ENCODE peak calls at places on chromosomes 12 and 14, in ten cellular contexts. O is uterus; G is Karpas-422; R is CD8-positive, alpha-beta T cell; E is upper lobe of right lung; I is pancreas; D is IMR-90; P is HCT116; J is neuronal stem cell; M is sigmoid colon. Z is an unnamed sample.

GRCh38 chr14:94925416-94925815 is 155.5 kb upstream of the GSC start:
- DNase-seq in G (no peak), J (no peak), O (no peak), E (no peak), P (no peak), D (no peak), R (no peak), I (no peak), M (no peak), Z (no peak)

GRCh38 chr12:117367006-117367638 is 5.7 kb upstream of the NOS1 start:
- DNase-seq in O (peak; percentile 24), J (peak; percentile 89), M (peak; percentile 74), P (peak; percentile 69), E (no peak), D (peak; percentile 53), R (peak; percentile 36), I (peak; percentile 84), G (peak; percentile 90), Z (peak; percentile 44)

GRCh38 chr12:129215436-129216025 is 362.3 kb downstream of the GLT1D1 start:
- DNase-seq in O (no peak), P (no peak), G (no peak), M (no peak), J (no peak), E (no peak), D (no peak), R (no peak), I (no peak), Z (no peak)

GRCh38 chr12:109944561-109944960 is 44.5 kb downstream of the TCHP start:
- DNase-seq in P (no peak), O (no peak), R (no peak), G (no peak), J (no peak), I (no peak), D (no peak), M (no peak), E (no peak), Z (no peak)

GRCh38 chr14:88270781-88271180 is 52.3 kb downstream of the KCNK10 start:
- DNase-seq in D (no peak), M (no peak), G (no peak), O (no peak), P (no peak), R (no peak), I (peak; percentile 78), J (no peak), E (no peak), Z (no peak)

GRCh38 chr14:59252772-59253500 is 64.5 kb downstream of the DAAM1 start:
- DNase-seq in R (no peak), M (no peak), I (no peak), E (no peak), J (no peak), P (no peak), D (no peak), G (no peak), O (no peak), Z (no peak)

GRCh38 chr12:82862069-82862841 is 175.5 kb downstream of the TMTC2 start:
- DNase-seq in M (no peak), E (no peak), P (no peak), G (no peak), I (no peak), J (no peak), D (peak; percentile 2), O (no peak), R (no peak), Z (no peak)

GRCh38 chr12:87382959-87383591 is 646.1 kb downstream of the C12orf50 start:
- DNase-seq in J (no peak), E (no peak), I (no peak), O (no peak), D (no peak), P (no peak), M (no peak), G (peak; percentile 51), R (no peak), Z (no peak)

GRCh38 chr14:93959239-93960107 is 16.9 kb downstream of the ASB2 start:
- DNase-seq in I (no peak), G (peak; percentile 80), J (no peak), O (peak; percentile 42), M (no peak), R (peak; percentile 92), E (peak; percentile 78), P (peak; percentile 88), D (peak; percentile 95), Z (peak; percentile 33)

GRCh38 chr12:103924761-103925641 is 5.2 kb upstream of the HSP90B1 start:
- DNase-seq in I (no peak), G (no peak), R (peak; percentile 26), D (peak; percentile 88), M (no peak), P (peak; percentile 39), J (no peak), E (no peak), O (no peak), Z (no peak)

GRCh38 chr12:7354521-7354920 is 50.6 kb downstream of the ACSM4 start:
- DNase-seq in R (no peak), J (no peak), M (no peak), E (no peak), O (no peak), I (no peak), D (no peak), G (no peak), P (no peak), Z (no peak)

GRCh38 chr12:74689929-74690328 is 152.3 kb downstream of the ATXN7L3B start:
- DNase-seq in R (no peak), O (no peak), D (no peak), I (no peak), E (no peak), M (no peak), P (no peak), G (no peak), J (no peak), Z (no peak)

GRCh38 chr12:88723219-88723618 is 142.9 kb upstream of the KITLG start:
- DNase-seq in I (no peak), J (no peak), D (peak; percentile 36), P (no peak), O (no peak), G (no peak), M (no peak), R (no peak), E (no peak), Z (no peak)

GRCh38 chr12:27551172-27551840 is 27.3 kb downstream of the PPFIBP1 start:
- DNase-seq in O (no peak), R (no peak), P (no peak), I (no peak), E (no peak), D (no peak), M (no peak), J (no peak), G (no peak), Z (peak; percentile 67)
- H3K27ac ChIP-seq in O (peak overlapping the region; percentile 70), R (no peak overlapping the region), P (no peak overlapping the region), I (peak overlapping the region; percentile 5), E (peak overlapping the region; percentile 64), D (peak overlapping the region; percentile 9), M (peak overlapping the region; percentile 60), J (no peak overlapping the region), G (no peak overlapping the region), Z (peak overlapping the region; percentile 97)

GRCh38 chr12:31833541-31833840 is 104.7 kb upstream of the AMN1 start:
- DNase-seq in I (no peak), E (no peak), D (no peak), G (no peak), O (no peak), M (no peak), R (no peak), J (no peak), P (no peak), Z (no peak)
- H3K9me3 ChIP-seq in I (no peaks in the 10 kb centered on the region), E (no peaks in the 10 kb centered on the region), D (no peaks in the 10 kb centered on the region), G (no peaks in the 10 kb centered on the region), O (no peaks in the 10 kb centered on the region), M (no peaks in the 10 kb centered on the region), R (peaks cover 3% of the 10 kb centered on the region), J (no peaks in the 10 kb centered on the region), P (peaks cover 4% of the 10 kb centered on the region), Z (peaks cover 2% of the 10 kb centered on the region)

GRCh38 chr14:69634871-69635270 is 23.5 kb downstream of the SUSD6 start:
- DNase-seq in O (no peak), M (no peak), R (no peak), D (no peak), I (no peak), P (no peak), G (no peak), J (no peak), E (no peak), Z (no peak)
- H3K4me1 ChIP-seq in O (peaks cover 14% of the 10 kb centered on the region), M (peaks cover 90% of the 10 kb centered on the region), R (peaks cover 74% of the 10 kb centered on the region), D (peaks cover 57% of the 10 kb centered on the region), I (peaks cover 17% of the 10 kb centered on the region), P (no peaks in the 10 kb centered on the region), G (peaks cover 88% of the 10 kb centered on the region), J (peaks cover 78% of the 10 kb centered on the region), E (peaks cover 96% of the 10 kb centered on the region), Z (peaks cover 47% of the 10 kb centered on the region)

DNA sequence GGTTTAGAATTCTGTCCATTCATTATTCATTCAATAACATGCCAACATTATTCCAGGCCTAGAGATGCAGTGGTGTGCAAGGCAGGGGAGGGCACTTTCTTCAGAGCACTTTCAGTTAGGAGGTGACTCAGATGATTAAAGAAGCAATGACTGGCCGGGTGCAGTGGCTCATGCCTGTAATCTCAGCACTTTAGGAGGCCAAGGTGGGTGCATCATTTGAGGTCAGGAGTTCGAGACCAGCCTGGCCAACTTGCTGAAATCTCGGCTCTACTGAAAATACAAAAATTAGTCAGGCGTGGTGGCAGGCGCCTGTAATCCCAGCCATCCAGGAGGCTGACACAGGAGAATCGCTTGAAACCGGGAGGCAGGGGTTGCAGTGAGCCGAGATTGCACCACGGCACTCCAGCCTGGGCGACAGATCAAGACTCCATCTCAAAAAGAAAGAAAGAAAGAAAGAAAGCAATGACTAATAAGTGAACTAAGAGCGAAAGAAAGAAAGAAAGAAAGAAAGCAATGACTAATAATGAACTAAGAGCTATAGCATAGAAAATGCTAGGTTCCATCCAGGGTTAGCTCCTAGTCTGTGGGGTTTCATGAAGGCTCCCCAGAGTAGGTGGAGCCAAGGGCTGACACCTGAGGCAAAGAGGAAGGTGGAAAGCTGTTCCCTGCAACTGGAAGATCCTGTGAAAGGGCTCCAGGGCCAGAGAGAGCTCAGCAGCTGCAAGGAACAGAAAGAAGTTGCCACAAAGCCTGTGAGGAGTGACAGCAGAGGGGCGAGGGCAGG is 334.5 kb downstream of the CACNA1C start:
- DNase-seq in I (no peak), D (peak; percentile 58), J (no peak), M (no peak), E (no peak), R (no peak), P (no peak), G (no peak), O (no peak), Z (no peak)
- H3K27ac ChIP-seq in I (no peak overlapping the region), D (no peak overlapping the region), J (no peak overlapping the region), M (no peak overlapping the region), E (no peak overlapping the region), R (no peak overlapping the region), P (no peak overlapping the region), G (no peak overlapping the region), O (peak overlapping the region; percentile 89), Z (no peak overlapping the region)

DNA sequence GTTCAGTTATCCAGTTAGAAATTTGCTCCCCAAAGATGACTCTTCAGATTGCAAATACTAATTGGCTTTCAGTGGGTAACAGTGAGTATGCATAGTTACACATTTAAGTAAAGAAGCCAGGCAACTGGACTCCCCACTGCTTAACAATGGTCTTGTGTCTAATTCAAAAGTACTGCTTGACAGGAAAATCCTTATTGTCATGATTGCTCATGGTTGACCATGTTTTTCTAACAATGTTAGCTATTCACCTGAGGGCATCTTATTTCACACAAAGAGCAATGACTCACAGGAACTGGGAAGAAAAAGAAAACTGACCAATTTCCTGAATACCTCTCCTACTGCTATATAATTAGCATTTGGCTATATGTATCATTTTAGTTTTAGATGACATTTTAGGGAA is 33.7 kb upstream of the ALG10B start:
- DNase-seq in I (no peak), R (no peak), J (no peak), D (no peak), E (no peak), O (no peak), P (peak; percentile 84), M (no peak), G (no peak), Z (no peak)
- H3K9me3 ChIP-seq in I (no peaks in the 10 kb centered on the region), R (no peaks in the 10 kb centered on the region), J (no peaks in the 10 kb centered on the region), D (peaks cover 1% of the 10 kb centered on the region), E (no peaks in the 10 kb centered on the region), O (no peaks in the 10 kb centered on the region), P (no peaks in the 10 kb centered on the region), M (no peaks in the 10 kb centered on the region), G (no peaks in the 10 kb centered on the region), Z (no peaks in the 10 kb centered on the region)

Z was measured in right cardiac atrium.